ENCODE peak calls at places on chromosome 3, in four cellular contexts. One of them, this sample, is unnamed.

GRCh38 chr3:70822777-70823176 is 510.3 kb upstream of the MDFIC2 start:
- DNase-seq in IMR-90: no peak
- DNase-seq in mesendoderm: no peak
- DNase-seq in H1: no peak
- DNase-seq in this sample: no peak

GRCh38 chr3:56819016-56819809 is 17.5 kb upstream of the ARHGEF3 start:
- DNase-seq in IMR-90: no peak
- DNase-seq in mesendoderm: no peak
- DNase-seq in H1: no peak
- DNase-seq in this sample: no peak

GRCh38 chr3:143482106-143483088 is 362.8 kb downstream of the CHST2 start:
- DNase-seq in IMR-90: no peak
- DNase-seq in mesendoderm: no peak
- DNase-seq in H1: no peak
- DNase-seq in this sample: no peak

GRCh38 chr3:186298876-186299275 is 63.2 kb downstream of the DGKG start:
- DNase-seq in IMR-90: no peak
- DNase-seq in mesendoderm: no peak
- DNase-seq in H1: no peak
- DNase-seq in this sample: peak

GRCh38 chr3:170486398-170486797 is 67.7 kb downstream of the CLDN11 start:
- DNase-seq in IMR-90: no peak
- DNase-seq in mesendoderm: no peak
- DNase-seq in H1: no peak
- DNase-seq in this sample: no peak

GRCh38 chr3:43582876-43583275 is 38.9 kb downstream of the ANO10 start:
- DNase-seq in IMR-90: peak
- DNase-seq in mesendoderm: no peak
- DNase-seq in H1: no peak
- DNase-seq in this sample: no peak

GRCh38 chr3:110318108-110318507 is 753.5 kb upstream of the NECTIN3 start:
- DNase-seq in IMR-90: peak
- DNase-seq in mesendoderm: no peak
- DNase-seq in H1: no peak
- DNase-seq in this sample: no peak

GRCh38 chr3:51955893-51956770 is 951 bp downstream of the GPR62 start:
- DNase-seq in IMR-90: no peak
- DNase-seq in mesendoderm: peak
- DNase-seq in H1: no peak
- DNase-seq in this sample: peak

GRCh38 chr3:192188218-192188835 is 539.0 kb downstream of the FGF12 start:
- DNase-seq in IMR-90: peak
- DNase-seq in mesendoderm: peak
- DNase-seq in H1: peak
- DNase-seq in this sample: peak

GRCh38 chr3:46857485-46858341 is 5.5 kb downstream of the MYL3 start:
- DNase-seq in IMR-90: no peak
- DNase-seq in mesendoderm: no peak
- DNase-seq in H1: no peak
- DNase-seq in this sample: no peak
- H3K18ac ChIP-seq in IMR-90: no peak
- H3K18ac ChIP-seq in mesendoderm: no peak
- H3K18ac ChIP-seq in H1: no peak
- H3K18ac ChIP-seq in this sample: no peak

GRCh38 chr3:141938011-141938350 is 61.5 kb downstream of the ATP1B3 start:
- DNase-seq in IMR-90: no peak
- DNase-seq in mesendoderm: no peak
- DNase-seq in H1: no peak
- DNase-seq in this sample: no peak
- H3K18ac ChIP-seq in IMR-90: no peak
- H3K18ac ChIP-seq in mesendoderm: no peak
- H3K18ac ChIP-seq in H1: no peak
- H3K18ac ChIP-seq in this sample: no peak

GRCh38 chr3:135082706-135083105 is 287.6 kb downstream of the EPHB1 start:
- DNase-seq in IMR-90: no peak
- DNase-seq in mesendoderm: no peak
- DNase-seq in H1: no peak
- DNase-seq in this sample: no peak
- H3K18ac ChIP-seq in IMR-90: no peak
- H3K18ac ChIP-seq in mesendoderm: no peak
- H3K18ac ChIP-seq in H1: no peak
- H3K18ac ChIP-seq in this sample: no peak

DNA sequence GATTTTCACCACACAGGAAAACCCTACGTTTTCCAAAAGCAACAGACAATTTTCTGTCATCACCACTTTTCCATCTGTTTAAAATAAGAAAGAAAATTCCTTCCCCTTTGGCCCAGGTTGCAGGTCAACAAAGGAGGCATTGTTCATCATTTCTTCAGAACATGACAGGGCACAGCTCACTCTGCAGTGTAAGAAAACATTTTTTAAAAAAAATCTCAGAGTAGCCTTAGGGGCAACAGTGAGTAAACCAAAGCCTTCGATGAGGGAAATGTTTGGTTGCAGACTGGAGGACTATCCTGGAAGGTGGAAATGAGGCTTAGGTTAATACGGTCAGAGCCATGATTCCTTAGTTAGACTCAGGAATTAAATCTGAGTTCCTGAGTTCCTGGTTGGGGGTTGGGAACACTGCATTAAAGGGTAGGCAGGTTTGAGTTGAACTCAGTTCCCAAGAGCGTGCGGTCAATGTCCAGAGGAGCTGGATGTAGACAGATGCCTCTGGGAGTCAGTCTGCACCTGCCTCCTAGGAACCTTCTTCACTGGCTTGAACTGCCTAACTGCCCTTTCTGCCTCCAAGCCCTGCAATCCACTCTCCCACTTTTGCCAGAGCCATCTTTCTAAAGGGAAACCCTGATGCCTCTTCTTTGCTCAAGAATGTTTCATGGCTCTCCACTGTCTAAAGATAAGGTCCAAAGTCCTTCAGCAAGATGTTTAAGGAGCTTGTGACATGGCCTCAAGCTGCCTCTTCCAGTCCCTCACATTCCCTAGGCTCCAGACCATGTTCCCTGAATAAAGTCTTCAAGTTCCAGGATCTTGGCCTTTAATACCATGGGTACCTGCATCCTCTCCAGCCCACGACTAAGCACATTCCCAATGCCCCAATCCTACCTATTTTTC is 3.2 kb upstream of the HES1 start:
- DNase-seq in IMR-90: no peak
- DNase-seq in mesendoderm: peak
- DNase-seq in H1: no peak
- DNase-seq in this sample: peak
- H3K18ac ChIP-seq in IMR-90: no peak
- H3K18ac ChIP-seq in mesendoderm: no peak
- H3K18ac ChIP-seq in H1: peak
- H3K18ac ChIP-seq in this sample: peak

GRCh38 chr3:168596175-168596574 is 500.5 kb upstream of the GOLIM4 start:
- DNase-seq in IMR-90: no peak
- DNase-seq in mesendoderm: no peak
- DNase-seq in H1: no peak
- DNase-seq in this sample: no peak
- H3K18ac ChIP-seq in IMR-90: no peak
- H3K18ac ChIP-seq in mesendoderm: no peak
- H3K18ac ChIP-seq in H1: no peak
- H3K18ac ChIP-seq in this sample: no peak